ENCODE peak calls at places on chromosomes 7 and 10, in ten cellular contexts. One of them, this sample, is unnamed.

GRCh38 chr7:1940402-1940786 is 270.3 kb downstream of the ELFN1 start:
- DNase-seq in EH: peak
- DNase-seq in GM19239: peak
- DNase-seq in NCI-H1092: no peak
- DNase-seq in IMR-90: no peak
- DNase-seq in activated T-helper 1 cell treated with anti-CD3 and anti-CD28 coated beads, Interleukin-12 subunit alpha, Interleukin-12 subunit beta, Interleukin-2, Interleukin-4 antibody, amounts not matched to agents 30 ng/mL and 10 ng/mL and 1 ng/mL, durations not matched to agents 14 hours and 24 hours and 36 hours: peak
- DNase-seq in NCI-H2029: no peak
- DNase-seq in stimulated activated CD4-positive, alpha-beta T cell treated with anti-CD3 and anti-CD28 coated beads, TNF-alpha, amount 100 ng/mL, for 24 hours: peak
- DNase-seq in foreskin keratinocyte: no peak
- DNase-seq in T-cell: peak
- DNase-seq in this sample: peak

GRCh38 chr7:36227223-36227622 is 74.2 kb downstream of the EEPD1 start:
- DNase-seq in EH: peak
- DNase-seq in GM19239: no peak
- DNase-seq in NCI-H1092: no peak
- DNase-seq in IMR-90: peak
- DNase-seq in activated T-helper 1 cell treated with anti-CD3 and anti-CD28 coated beads, Interleukin-12 subunit alpha, Interleukin-12 subunit beta, Interleukin-2, Interleukin-4 antibody, amounts not matched to agents 30 ng/mL and 10 ng/mL and 1 ng/mL, durations not matched to agents 14 hours and 24 hours and 36 hours: no peak
- DNase-seq in NCI-H2029: no peak
- DNase-seq in stimulated activated CD4-positive, alpha-beta T cell treated with anti-CD3 and anti-CD28 coated beads, TNF-alpha, amount 100 ng/mL, for 24 hours: no peak
- DNase-seq in foreskin keratinocyte: no peak
- DNase-seq in T-cell: no peak
- DNase-seq in this sample: no peak

GRCh38 chr10:80555415-80555814 is 17.7 kb downstream of the SH2D4B start:
- DNase-seq in EH: no peak
- DNase-seq in GM19239: no peak
- DNase-seq in NCI-H1092: no peak
- DNase-seq in IMR-90: no peak
- DNase-seq in activated T-helper 1 cell treated with anti-CD3 and anti-CD28 coated beads, Interleukin-12 subunit alpha, Interleukin-12 subunit beta, Interleukin-2, Interleukin-4 antibody, amounts not matched to agents 30 ng/mL and 10 ng/mL and 1 ng/mL, durations not matched to agents 14 hours and 24 hours and 36 hours: no peak
- DNase-seq in NCI-H2029: no peak
- DNase-seq in stimulated activated CD4-positive, alpha-beta T cell treated with anti-CD3 and anti-CD28 coated beads, TNF-alpha, amount 100 ng/mL, for 24 hours: no peak
- DNase-seq in foreskin keratinocyte: no peak
- DNase-seq in T-cell: no peak
- DNase-seq in this sample: no peak

GRCh38 chr7:92834661-92835139 is 1.7 kb downstream of the CDK6 start:
- DNase-seq in EH: no peak
- DNase-seq in GM19239: no peak
- DNase-seq in NCI-H1092: no peak
- DNase-seq in IMR-90: no peak
- DNase-seq in activated T-helper 1 cell treated with anti-CD3 and anti-CD28 coated beads, Interleukin-12 subunit alpha, Interleukin-12 subunit beta, Interleukin-2, Interleukin-4 antibody, amounts not matched to agents 30 ng/mL and 10 ng/mL and 1 ng/mL, durations not matched to agents 14 hours and 24 hours and 36 hours: no peak
- DNase-seq in NCI-H2029: no peak
- DNase-seq in stimulated activated CD4-positive, alpha-beta T cell treated with anti-CD3 and anti-CD28 coated beads, TNF-alpha, amount 100 ng/mL, for 24 hours: no peak
- DNase-seq in foreskin keratinocyte: peak
- DNase-seq in T-cell: no peak
- DNase-seq in this sample: no peak

GRCh38 chr7:33534830-33535229 is 370.5 kb upstream of the BMPER start:
- DNase-seq in EH: peak
- DNase-seq in GM19239: no peak
- DNase-seq in NCI-H1092: no peak
- DNase-seq in IMR-90: peak
- DNase-seq in activated T-helper 1 cell treated with anti-CD3 and anti-CD28 coated beads, Interleukin-12 subunit alpha, Interleukin-12 subunit beta, Interleukin-2, Interleukin-4 antibody, amounts not matched to agents 30 ng/mL and 10 ng/mL and 1 ng/mL, durations not matched to agents 14 hours and 24 hours and 36 hours: no peak
- DNase-seq in NCI-H2029: no peak
- DNase-seq in stimulated activated CD4-positive, alpha-beta T cell treated with anti-CD3 and anti-CD28 coated beads, TNF-alpha, amount 100 ng/mL, for 24 hours: no peak
- DNase-seq in foreskin keratinocyte: no peak
- DNase-seq in T-cell: no peak
- DNase-seq in this sample: no peak

GRCh38 chr10:16773334-16773733 is 43.9 kb downstream of the RSU1 start:
- DNase-seq in EH: no peak
- DNase-seq in GM19239: no peak
- DNase-seq in NCI-H1092: no peak
- DNase-seq in IMR-90: no peak
- DNase-seq in activated T-helper 1 cell treated with anti-CD3 and anti-CD28 coated beads, Interleukin-12 subunit alpha, Interleukin-12 subunit beta, Interleukin-2, Interleukin-4 antibody, amounts not matched to agents 30 ng/mL and 10 ng/mL and 1 ng/mL, durations not matched to agents 14 hours and 24 hours and 36 hours: no peak
- DNase-seq in NCI-H2029: no peak
- DNase-seq in stimulated activated CD4-positive, alpha-beta T cell treated with anti-CD3 and anti-CD28 coated beads, TNF-alpha, amount 100 ng/mL, for 24 hours: no peak
- DNase-seq in foreskin keratinocyte: no peak
- DNase-seq in T-cell: no peak
- DNase-seq in this sample: no peak

GRCh38 chr7:11726251-11727155 is 105.5 kb downstream of the THSD7A start:
- DNase-seq in EH: no peak
- DNase-seq in GM19239: no peak
- DNase-seq in NCI-H1092: no peak
- DNase-seq in IMR-90: peak
- DNase-seq in activated T-helper 1 cell treated with anti-CD3 and anti-CD28 coated beads, Interleukin-12 subunit alpha, Interleukin-12 subunit beta, Interleukin-2, Interleukin-4 antibody, amounts not matched to agents 30 ng/mL and 10 ng/mL and 1 ng/mL, durations not matched to agents 14 hours and 24 hours and 36 hours: no peak
- DNase-seq in NCI-H2029: no peak
- DNase-seq in stimulated activated CD4-positive, alpha-beta T cell treated with anti-CD3 and anti-CD28 coated beads, TNF-alpha, amount 100 ng/mL, for 24 hours: no peak
- DNase-seq in foreskin keratinocyte: peak
- DNase-seq in T-cell: no peak
- DNase-seq in this sample: no peak

GRCh38 chr7:18580945-18581344 is 85.4 kb downstream of the HDAC9 start:
- DNase-seq in EH: peak
- DNase-seq in GM19239: no peak
- DNase-seq in NCI-H1092: no peak
- DNase-seq in IMR-90: no peak
- DNase-seq in activated T-helper 1 cell treated with anti-CD3 and anti-CD28 coated beads, Interleukin-12 subunit alpha, Interleukin-12 subunit beta, Interleukin-2, Interleukin-4 antibody, amounts not matched to agents 30 ng/mL and 10 ng/mL and 1 ng/mL, durations not matched to agents 14 hours and 24 hours and 36 hours: no peak
- DNase-seq in NCI-H2029: no peak
- DNase-seq in stimulated activated CD4-positive, alpha-beta T cell treated with anti-CD3 and anti-CD28 coated beads, TNF-alpha, amount 100 ng/mL, for 24 hours: no peak
- DNase-seq in foreskin keratinocyte: no peak
- DNase-seq in T-cell: no peak
- DNase-seq in this sample: no peak

GRCh38 chr7:123633553-123633952 is 22.1 kb upstream of the LMOD2 start:
- DNase-seq in EH: peak
- DNase-seq in GM19239: no peak
- DNase-seq in NCI-H1092: no peak
- DNase-seq in IMR-90: peak
- DNase-seq in activated T-helper 1 cell treated with anti-CD3 and anti-CD28 coated beads, Interleukin-12 subunit alpha, Interleukin-12 subunit beta, Interleukin-2, Interleukin-4 antibody, amounts not matched to agents 30 ng/mL and 10 ng/mL and 1 ng/mL, durations not matched to agents 14 hours and 24 hours and 36 hours: no peak
- DNase-seq in NCI-H2029: no peak
- DNase-seq in stimulated activated CD4-positive, alpha-beta T cell treated with anti-CD3 and anti-CD28 coated beads, TNF-alpha, amount 100 ng/mL, for 24 hours: no peak
- DNase-seq in foreskin keratinocyte: peak
- DNase-seq in T-cell: no peak
- DNase-seq in this sample: no peak

GRCh38 chr7:37986780-37987380 is 66.4 kb downstream of the EPDR1 start:
- DNase-seq in EH: no peak
- DNase-seq in GM19239: no peak
- DNase-seq in NCI-H1092: no peak
- DNase-seq in IMR-90: no peak
- DNase-seq in activated T-helper 1 cell treated with anti-CD3 and anti-CD28 coated beads, Interleukin-12 subunit alpha, Interleukin-12 subunit beta, Interleukin-2, Interleukin-4 antibody, amounts not matched to agents 30 ng/mL and 10 ng/mL and 1 ng/mL, durations not matched to agents 14 hours and 24 hours and 36 hours: no peak
- DNase-seq in NCI-H2029: no peak
- DNase-seq in stimulated activated CD4-positive, alpha-beta T cell treated with anti-CD3 and anti-CD28 coated beads, TNF-alpha, amount 100 ng/mL, for 24 hours: no peak
- DNase-seq in foreskin keratinocyte: no peak
- DNase-seq in T-cell: no peak
- DNase-seq in this sample: no peak

GRCh38 chr7:14016950-14017349 is 27.5 kb upstream of the ETV1 start:
- DNase-seq in EH: no peak
- DNase-seq in GM19239: no peak
- DNase-seq in NCI-H1092: no peak
- DNase-seq in IMR-90: peak
- DNase-seq in activated T-helper 1 cell treated with anti-CD3 and anti-CD28 coated beads, Interleukin-12 subunit alpha, Interleukin-12 subunit beta, Interleukin-2, Interleukin-4 antibody, amounts not matched to agents 30 ng/mL and 10 ng/mL and 1 ng/mL, durations not matched to agents 14 hours and 24 hours and 36 hours: no peak
- DNase-seq in NCI-H2029: no peak
- DNase-seq in stimulated activated CD4-positive, alpha-beta T cell treated with anti-CD3 and anti-CD28 coated beads, TNF-alpha, amount 100 ng/mL, for 24 hours: no peak
- DNase-seq in foreskin keratinocyte: no peak
- DNase-seq in T-cell: no peak
- DNase-seq in this sample: no peak

GRCh38 chr7:29115753-29116152 is 30.6 kb downstream of the CPVL start:
- DNase-seq in EH: no peak
- DNase-seq in GM19239: no peak
- DNase-seq in NCI-H1092: no peak
- DNase-seq in IMR-90: no peak
- DNase-seq in activated T-helper 1 cell treated with anti-CD3 and anti-CD28 coated beads, Interleukin-12 subunit alpha, Interleukin-12 subunit beta, Interleukin-2, Interleukin-4 antibody, amounts not matched to agents 30 ng/mL and 10 ng/mL and 1 ng/mL, durations not matched to agents 14 hours and 24 hours and 36 hours: no peak
- DNase-seq in NCI-H2029: no peak
- DNase-seq in stimulated activated CD4-positive, alpha-beta T cell treated with anti-CD3 and anti-CD28 coated beads, TNF-alpha, amount 100 ng/mL, for 24 hours: no peak
- DNase-seq in foreskin keratinocyte: no peak
- DNase-seq in T-cell: no peak
- DNase-seq in this sample: no peak

GRCh38 chr7:159158125-159158887 is 13.6 kb upstream of the VIPR2 start:
- DNase-seq in EH: no peak
- DNase-seq in GM19239: no peak
- DNase-seq in NCI-H1092: no peak
- DNase-seq in IMR-90: no peak
- DNase-seq in activated T-helper 1 cell treated with anti-CD3 and anti-CD28 coated beads, Interleukin-12 subunit alpha, Interleukin-12 subunit beta, Interleukin-2, Interleukin-4 antibody, amounts not matched to agents 30 ng/mL and 10 ng/mL and 1 ng/mL, durations not matched to agents 14 hours and 24 hours and 36 hours: no peak
- DNase-seq in NCI-H2029: no peak
- DNase-seq in stimulated activated CD4-positive, alpha-beta T cell treated with anti-CD3 and anti-CD28 coated beads, TNF-alpha, amount 100 ng/mL, for 24 hours: no peak
- DNase-seq in foreskin keratinocyte: no peak
- DNase-seq in T-cell: no peak
- DNase-seq in this sample: no peak

GRCh38 chr7:6655636-6656385 is 18.7 kb downstream of the ZNF316 start:
- DNase-seq in EH: no peak
- DNase-seq in GM19239: no peak
- DNase-seq in NCI-H1092: no peak
- DNase-seq in IMR-90: no peak
- DNase-seq in activated T-helper 1 cell treated with anti-CD3 and anti-CD28 coated beads, Interleukin-12 subunit alpha, Interleukin-12 subunit beta, Interleukin-2, Interleukin-4 antibody, amounts not matched to agents 30 ng/mL and 10 ng/mL and 1 ng/mL, durations not matched to agents 14 hours and 24 hours and 36 hours: no peak
- DNase-seq in NCI-H2029: no peak
- DNase-seq in stimulated activated CD4-positive, alpha-beta T cell treated with anti-CD3 and anti-CD28 coated beads, TNF-alpha, amount 100 ng/mL, for 24 hours: no peak
- DNase-seq in foreskin keratinocyte: no peak
- DNase-seq in T-cell: no peak
- DNase-seq in this sample: no peak

GRCh38 chr7:53350241-53350640 is 314.8 kb downstream of the POM121L12 start:
- DNase-seq in EH: no peak
- DNase-seq in GM19239: no peak
- DNase-seq in NCI-H1092: no peak
- DNase-seq in IMR-90: no peak
- DNase-seq in activated T-helper 1 cell treated with anti-CD3 and anti-CD28 coated beads, Interleukin-12 subunit alpha, Interleukin-12 subunit beta, Interleukin-2, Interleukin-4 antibody, amounts not matched to agents 30 ng/mL and 10 ng/mL and 1 ng/mL, durations not matched to agents 14 hours and 24 hours and 36 hours: no peak
- DNase-seq in NCI-H2029: peak
- DNase-seq in stimulated activated CD4-positive, alpha-beta T cell treated with anti-CD3 and anti-CD28 coated beads, TNF-alpha, amount 100 ng/mL, for 24 hours: no peak
- DNase-seq in foreskin keratinocyte: no peak
- DNase-seq in T-cell: no peak
- DNase-seq in this sample: no peak

GRCh38 chr7:48298779-48299178 is 127.5 kb downstream of the ABCA13 start:
- DNase-seq in EH: peak
- DNase-seq in GM19239: no peak
- DNase-seq in NCI-H1092: no peak
- DNase-seq in IMR-90: peak
- DNase-seq in activated T-helper 1 cell treated with anti-CD3 and anti-CD28 coated beads, Interleukin-12 subunit alpha, Interleukin-12 subunit beta, Interleukin-2, Interleukin-4 antibody, amounts not matched to agents 30 ng/mL and 10 ng/mL and 1 ng/mL, durations not matched to agents 14 hours and 24 hours and 36 hours: no peak
- DNase-seq in NCI-H2029: no peak
- DNase-seq in stimulated activated CD4-positive, alpha-beta T cell treated with anti-CD3 and anti-CD28 coated beads, TNF-alpha, amount 100 ng/mL, for 24 hours: peak
- DNase-seq in foreskin keratinocyte: peak
- DNase-seq in T-cell: no peak
- DNase-seq in this sample: no peak

GRCh38 chr7:98105942-98106544 is 619 bp upstream of the LMTK2 start:
- DNase-seq in EH: no peak
- DNase-seq in GM19239: no peak
- DNase-seq in NCI-H1092: no peak
- DNase-seq in IMR-90: no peak
- DNase-seq in activated T-helper 1 cell treated with anti-CD3 and anti-CD28 coated beads, Interleukin-12 subunit alpha, Interleukin-12 subunit beta, Interleukin-2, Interleukin-4 antibody, amounts not matched to agents 30 ng/mL and 10 ng/mL and 1 ng/mL, durations not matched to agents 14 hours and 24 hours and 36 hours: no peak
- DNase-seq in NCI-H2029: no peak
- DNase-seq in stimulated activated CD4-positive, alpha-beta T cell treated with anti-CD3 and anti-CD28 coated beads, TNF-alpha, amount 100 ng/mL, for 24 hours: peak
- DNase-seq in foreskin keratinocyte: peak
- DNase-seq in T-cell: no peak
- DNase-seq in this sample: no peak

This sample was measured in GM18507.